ENCODE peak calls at places on chromosome 18, in five cellular contexts. One of them, this sample, is unnamed.
A peak's percentile ranks its signal among the peaks of the same experiment; 100 is the strongest.

GRCh38 chr18:23949863-23950262 is 64.7 kb upstream of the TTC39C start:
- DNase-seq in activated naive CD8-positive, alpha-beta T cell treated with anti-CD3 and anti-CD28 coated beads for 36 hours: no peak
- DNase-seq in HuH-7.5: no peak
- DNase-seq in hepatocyte: no peak
- DNase-seq in stimulated activated naive B cell treated with anti-CD40 and anti-IgM and Interleukin-4, amounts not matched to agents 10 μg/mL and 1 μg/mL and 100 μg/mL, for 72 hours: no peak
- DNase-seq in this sample: no peak

GRCh38 chr18:58044370-58045264 is 591 bp downstream of the NEDD4L start:
- DNase-seq in HuH-7.5: peak; percentile 11
- DNase-seq in hepatocyte: peak; percentile 63
- DNase-seq in activated naive CD8-positive, alpha-beta T cell treated with anti-CD3 and anti-CD28 coated beads for 36 hours: peak; percentile 69
- DNase-seq in stimulated activated naive B cell treated with anti-CD40 and anti-IgM and Interleukin-4, amounts not matched to agents 10 μg/mL and 1 μg/mL and 100 μg/mL, for 72 hours: peak; percentile 25
- DNase-seq in this sample: peak; percentile 57

GRCh38 chr18:3892141-3892540 is 442.2 kb downstream of the TGIF1 start:
- DNase-seq in HuH-7.5: no peak
- DNase-seq in stimulated activated naive B cell treated with anti-CD40 and anti-IgM and Interleukin-4, amounts not matched to agents 10 μg/mL and 1 μg/mL and 100 μg/mL, for 72 hours: no peak
- DNase-seq in hepatocyte: no peak
- DNase-seq in activated naive CD8-positive, alpha-beta T cell treated with anti-CD3 and anti-CD28 coated beads for 36 hours: no peak
- DNase-seq in this sample: no peak

GRCh38 chr18:23864620-23865019 is 149.9 kb upstream of the TTC39C start:
- DNase-seq in activated naive CD8-positive, alpha-beta T cell treated with anti-CD3 and anti-CD28 coated beads for 36 hours: no peak
- DNase-seq in HuH-7.5: no peak
- DNase-seq in hepatocyte: no peak
- DNase-seq in stimulated activated naive B cell treated with anti-CD40 and anti-IgM and Interleukin-4, amounts not matched to agents 10 μg/mL and 1 μg/mL and 100 μg/mL, for 72 hours: no peak
- DNase-seq in this sample: no peak

GRCh38 chr18:14997367-14997766 is 249.4 kb downstream of the ANKRD30B start:
- DNase-seq in stimulated activated naive B cell treated with anti-CD40 and anti-IgM and Interleukin-4, amounts not matched to agents 10 μg/mL and 1 μg/mL and 100 μg/mL, for 72 hours: no peak
- DNase-seq in activated naive CD8-positive, alpha-beta T cell treated with anti-CD3 and anti-CD28 coated beads for 36 hours: no peak
- DNase-seq in HuH-7.5: no peak
- DNase-seq in hepatocyte: no peak
- DNase-seq in this sample: no peak

GRCh38 chr18:7847988-7848387 is 280.9 kb downstream of the PTPRM start:
- DNase-seq in HuH-7.5: no peak
- DNase-seq in activated naive CD8-positive, alpha-beta T cell treated with anti-CD3 and anti-CD28 coated beads for 36 hours: no peak
- DNase-seq in hepatocyte: no peak
- DNase-seq in stimulated activated naive B cell treated with anti-CD40 and anti-IgM and Interleukin-4, amounts not matched to agents 10 μg/mL and 1 μg/mL and 100 μg/mL, for 72 hours: no peak
- DNase-seq in this sample: no peak

GRCh38 chr18:77052656-77053309 is 79.8 kb downstream of the MBP start:
- DNase-seq in HuH-7.5: no peak
- DNase-seq in hepatocyte: no peak
- DNase-seq in stimulated activated naive B cell treated with anti-CD40 and anti-IgM and Interleukin-4, amounts not matched to agents 10 μg/mL and 1 μg/mL and 100 μg/mL, for 72 hours: peak; percentile 70
- DNase-seq in activated naive CD8-positive, alpha-beta T cell treated with anti-CD3 and anti-CD28 coated beads for 36 hours: no peak
- DNase-seq in this sample: no peak

GRCh38 chr18:2994603-2995432 is 18.1 kb downstream of the LPIN2 start:
- DNase-seq in stimulated activated naive B cell treated with anti-CD40 and anti-IgM and Interleukin-4, amounts not matched to agents 10 μg/mL and 1 μg/mL and 100 μg/mL, for 72 hours: peak; percentile 48
- DNase-seq in HuH-7.5: no peak
- DNase-seq in hepatocyte: no peak
- DNase-seq in activated naive CD8-positive, alpha-beta T cell treated with anti-CD3 and anti-CD28 coated beads for 36 hours: peak; percentile 68
- DNase-seq in this sample: no peak

GRCh38 chr18:75029456-75029855 is 179.5 kb downstream of the PTGR3 start:
- DNase-seq in hepatocyte: no peak
- DNase-seq in HuH-7.5: no peak
- DNase-seq in stimulated activated naive B cell treated with anti-CD40 and anti-IgM and Interleukin-4, amounts not matched to agents 10 μg/mL and 1 μg/mL and 100 μg/mL, for 72 hours: no peak
- DNase-seq in activated naive CD8-positive, alpha-beta T cell treated with anti-CD3 and anti-CD28 coated beads for 36 hours: peak; percentile 3
- DNase-seq in this sample: no peak

GRCh38 chr18:39751926-39752325 is 2186.3 kb upstream of the CELF4 start:
- DNase-seq in HuH-7.5: no peak
- DNase-seq in stimulated activated naive B cell treated with anti-CD40 and anti-IgM and Interleukin-4, amounts not matched to agents 10 μg/mL and 1 μg/mL and 100 μg/mL, for 72 hours: no peak
- DNase-seq in hepatocyte: no peak
- DNase-seq in activated naive CD8-positive, alpha-beta T cell treated with anti-CD3 and anti-CD28 coated beads for 36 hours: no peak
- DNase-seq in this sample: peak; percentile 37

GRCh38 chr18:52160652-52161051 is 179.3 kb upstream of the DCC start:
- DNase-seq in HuH-7.5: no peak
- DNase-seq in hepatocyte: peak; percentile 43
- DNase-seq in stimulated activated naive B cell treated with anti-CD40 and anti-IgM and Interleukin-4, amounts not matched to agents 10 μg/mL and 1 μg/mL and 100 μg/mL, for 72 hours: no peak
- DNase-seq in activated naive CD8-positive, alpha-beta T cell treated with anti-CD3 and anti-CD28 coated beads for 36 hours: no peak
- DNase-seq in this sample: peak; percentile 43

GRCh38 chr18:7766383-7766782 is 199.3 kb downstream of the PTPRM start:
- DNase-seq in hepatocyte: no peak
- DNase-seq in activated naive CD8-positive, alpha-beta T cell treated with anti-CD3 and anti-CD28 coated beads for 36 hours: no peak
- DNase-seq in HuH-7.5: no peak
- DNase-seq in stimulated activated naive B cell treated with anti-CD40 and anti-IgM and Interleukin-4, amounts not matched to agents 10 μg/mL and 1 μg/mL and 100 μg/mL, for 72 hours: no peak
- DNase-seq in this sample: no peak

GRCh38 chr18:56235773-56236115 is 402.6 kb downstream of the TXNL1 start:
- DNase-seq in HuH-7.5: no peak
- DNase-seq in hepatocyte: no peak
- DNase-seq in stimulated activated naive B cell treated with anti-CD40 and anti-IgM and Interleukin-4, amounts not matched to agents 10 μg/mL and 1 μg/mL and 100 μg/mL, for 72 hours: no peak
- DNase-seq in activated naive CD8-positive, alpha-beta T cell treated with anti-CD3 and anti-CD28 coated beads for 36 hours: no peak
- DNase-seq in this sample: peak; percentile 68

GRCh38 chr18:42654561-42654960 is 460.9 kb downstream of the RIT2 start:
- DNase-seq in HuH-7.5: no peak
- DNase-seq in activated naive CD8-positive, alpha-beta T cell treated with anti-CD3 and anti-CD28 coated beads for 36 hours: no peak
- DNase-seq in hepatocyte: no peak
- DNase-seq in stimulated activated naive B cell treated with anti-CD40 and anti-IgM and Interleukin-4, amounts not matched to agents 10 μg/mL and 1 μg/mL and 100 μg/mL, for 72 hours: no peak
- DNase-seq in this sample: no peak

GRCh38 chr18:54983041-54983686 is 23.9 kb upstream of the CCDC68 start:
- DNase-seq in hepatocyte: peak; percentile 70
- DNase-seq in stimulated activated naive B cell treated with anti-CD40 and anti-IgM and Interleukin-4, amounts not matched to agents 10 μg/mL and 1 μg/mL and 100 μg/mL, for 72 hours: no peak
- DNase-seq in HuH-7.5: peak; percentile 28
- DNase-seq in activated naive CD8-positive, alpha-beta T cell treated with anti-CD3 and anti-CD28 coated beads for 36 hours: no peak
- DNase-seq in this sample: peak; percentile 76

GRCh38 chr18:57087985-57088384 is 58.9 kb upstream of the BOD1L2 start:
- DNase-seq in hepatocyte: peak; percentile 31
- DNase-seq in activated naive CD8-positive, alpha-beta T cell treated with anti-CD3 and anti-CD28 coated beads for 36 hours: no peak
- DNase-seq in stimulated activated naive B cell treated with anti-CD40 and anti-IgM and Interleukin-4, amounts not matched to agents 10 μg/mL and 1 μg/mL and 100 μg/mL, for 72 hours: no peak
- DNase-seq in HuH-7.5: no peak
- DNase-seq in this sample: peak; percentile 18

GRCh38 chr18:6366776-6367175 is 47.9 kb downstream of the L3MBTL4 start:
- DNase-seq in activated naive CD8-positive, alpha-beta T cell treated with anti-CD3 and anti-CD28 coated beads for 36 hours: no peak
- DNase-seq in stimulated activated naive B cell treated with anti-CD40 and anti-IgM and Interleukin-4, amounts not matched to agents 10 μg/mL and 1 μg/mL and 100 μg/mL, for 72 hours: no peak
- DNase-seq in hepatocyte: no peak
- DNase-seq in HuH-7.5: no peak
- DNase-seq in this sample: no peak

GRCh38 chr18:37520508-37520907 is 45.1 kb downstream of the CELF4 start:
- DNase-seq in hepatocyte: no peak
- DNase-seq in activated naive CD8-positive, alpha-beta T cell treated with anti-CD3 and anti-CD28 coated beads for 36 hours: no peak
- DNase-seq in HuH-7.5: no peak
- DNase-seq in stimulated activated naive B cell treated with anti-CD40 and anti-IgM and Interleukin-4, amounts not matched to agents 10 μg/mL and 1 μg/mL and 100 μg/mL, for 72 hours: no peak
- DNase-seq in this sample: no peak

GRCh38 chr18:9608298-9608697 is 6.1 kb downstream of the PPP4R1 start:
- DNase-seq in stimulated activated naive B cell treated with anti-CD40 and anti-IgM and Interleukin-4, amounts not matched to agents 10 μg/mL and 1 μg/mL and 100 μg/mL, for 72 hours: no peak
- DNase-seq in activated naive CD8-positive, alpha-beta T cell treated with anti-CD3 and anti-CD28 coated beads for 36 hours: no peak
- DNase-seq in hepatocyte: no peak
- DNase-seq in HuH-7.5: no peak
- DNase-seq in this sample: no peak

GRCh38 chr18:32730620-32731021 is 42.2 kb downstream of the KLHL14 start:
- DNase-seq in HuH-7.5: no peak
- DNase-seq in hepatocyte: no peak
- DNase-seq in stimulated activated naive B cell treated with anti-CD40 and anti-IgM and Interleukin-4, amounts not matched to agents 10 μg/mL and 1 μg/mL and 100 μg/mL, for 72 hours: no peak
- DNase-seq in activated naive CD8-positive, alpha-beta T cell treated with anti-CD3 and anti-CD28 coated beads for 36 hours: no peak
- DNase-seq in this sample: peak; percentile 55

GRCh38 chr18:3715223-3716080 is 265.5 kb downstream of the TGIF1 start:
- DNase-seq in stimulated activated naive B cell treated with anti-CD40 and anti-IgM and Interleukin-4, amounts not matched to agents 10 μg/mL and 1 μg/mL and 100 μg/mL, for 72 hours: no peak
- DNase-seq in HuH-7.5: no peak
- DNase-seq in hepatocyte: no peak
- DNase-seq in activated naive CD8-positive, alpha-beta T cell treated with anti-CD3 and anti-CD28 coated beads for 36 hours: no peak
- DNase-seq in this sample: no peak

GRCh38 chr18:48813833-48814489 is 136.8 kb downstream of the SMAD7 start:
- DNase-seq in hepatocyte: no peak
- DNase-seq in activated naive CD8-positive, alpha-beta T cell treated with anti-CD3 and anti-CD28 coated beads for 36 hours: no peak
- DNase-seq in HuH-7.5: no peak
- DNase-seq in stimulated activated naive B cell treated with anti-CD40 and anti-IgM and Interleukin-4, amounts not matched to agents 10 μg/mL and 1 μg/mL and 100 μg/mL, for 72 hours: no peak
- DNase-seq in this sample: no peak

GRCh38 chr18:5431836-5432575 is 111.8 kb downstream of the EPB41L3 start:
- DNase-seq in stimulated activated naive B cell treated with anti-CD40 and anti-IgM and Interleukin-4, amounts not matched to agents 10 μg/mL and 1 μg/mL and 100 μg/mL, for 72 hours: no peak
- DNase-seq in activated naive CD8-positive, alpha-beta T cell treated with anti-CD3 and anti-CD28 coated beads for 36 hours: no peak
- DNase-seq in hepatocyte: no peak
- DNase-seq in HuH-7.5: no peak
- DNase-seq in this sample: no peak

GRCh38 chr18:11040823-11041712 is 108.3 kb downstream of the PIEZO2 start:
- DNase-seq in stimulated activated naive B cell treated with anti-CD40 and anti-IgM and Interleukin-4, amounts not matched to agents 10 μg/mL and 1 μg/mL and 100 μg/mL, for 72 hours: peak; percentile 7
- DNase-seq in hepatocyte: peak; percentile 72
- DNase-seq in HuH-7.5: peak; percentile 71
- DNase-seq in activated naive CD8-positive, alpha-beta T cell treated with anti-CD3 and anti-CD28 coated beads for 36 hours: no peak
- DNase-seq in this sample: peak; percentile 70

GRCh38 chr18:32049393-32050161 is 31.0 kb downstream of the RNF125 start:
- DNase-seq in stimulated activated naive B cell treated with anti-CD40 and anti-IgM and Interleukin-4, amounts not matched to agents 10 μg/mL and 1 μg/mL and 100 μg/mL, for 72 hours: no peak
- DNase-seq in hepatocyte: no peak
- DNase-seq in HuH-7.5: no peak
- DNase-seq in activated naive CD8-positive, alpha-beta T cell treated with anti-CD3 and anti-CD28 coated beads for 36 hours: no peak
- DNase-seq in this sample: no peak

GRCh38 chr18:50218432-50219197 is 23.7 kb upstream of the MYO5B start:
- DNase-seq in HuH-7.5: no peak
- DNase-seq in activated naive CD8-positive, alpha-beta T cell treated with anti-CD3 and anti-CD28 coated beads for 36 hours: no peak
- DNase-seq in stimulated activated naive B cell treated with anti-CD40 and anti-IgM and Interleukin-4, amounts not matched to agents 10 μg/mL and 1 μg/mL and 100 μg/mL, for 72 hours: peak; percentile 30
- DNase-seq in hepatocyte: peak; percentile 30
- DNase-seq in this sample: peak; percentile 22

GRCh38 chr18:45245036-45245638 is 370.1 kb upstream of the SLC14A2 start:
- DNase-seq in stimulated activated naive B cell treated with anti-CD40 and anti-IgM and Interleukin-4, amounts not matched to agents 10 μg/mL and 1 μg/mL and 100 μg/mL, for 72 hours: no peak
- DNase-seq in activated naive CD8-positive, alpha-beta T cell treated with anti-CD3 and anti-CD28 coated beads for 36 hours: no peak
- DNase-seq in hepatocyte: no peak
- DNase-seq in HuH-7.5: no peak
- DNase-seq in this sample: peak; percentile 54

GRCh38 chr18:59813942-59814341 is 85.9 kb upstream of the PMAIP1 start:
- DNase-seq in HuH-7.5: no peak
- DNase-seq in activated naive CD8-positive, alpha-beta T cell treated with anti-CD3 and anti-CD28 coated beads for 36 hours: no peak
- DNase-seq in stimulated activated naive B cell treated with anti-CD40 and anti-IgM and Interleukin-4, amounts not matched to agents 10 μg/mL and 1 μg/mL and 100 μg/mL, for 72 hours: no peak
- DNase-seq in hepatocyte: no peak
- DNase-seq in this sample: no peak

GRCh38 chr18:67342159-67342558 is 174.4 kb downstream of the DSEL start:
- DNase-seq in hepatocyte: no peak
- DNase-seq in HuH-7.5: no peak
- DNase-seq in stimulated activated naive B cell treated with anti-CD40 and anti-IgM and Interleukin-4, amounts not matched to agents 10 μg/mL and 1 μg/mL and 100 μg/mL, for 72 hours: no peak
- DNase-seq in activated naive CD8-positive, alpha-beta T cell treated with anti-CD3 and anti-CD28 coated beads for 36 hours: no peak
- DNase-seq in this sample: no peak

GRCh38 chr18:23970161-23971153 is 44.1 kb upstream of the TTC39C start:
- DNase-seq in activated naive CD8-positive, alpha-beta T cell treated with anti-CD3 and anti-CD28 coated beads for 36 hours: peak; percentile 65
- DNase-seq in stimulated activated naive B cell treated with anti-CD40 and anti-IgM and Interleukin-4, amounts not matched to agents 10 μg/mL and 1 μg/mL and 100 μg/mL, for 72 hours: peak; percentile 59
- DNase-seq in hepatocyte: no peak
- DNase-seq in HuH-7.5: no peak
- DNase-seq in this sample: no peak

GRCh38 chr18:5238371-5238758 is 41.3 kb upstream of the AKAIN1 start:
- DNase-seq in stimulated activated naive B cell treated with anti-CD40 and anti-IgM and Interleukin-4, amounts not matched to agents 10 μg/mL and 1 μg/mL and 100 μg/mL, for 72 hours: peak; percentile 27
- DNase-seq in HuH-7.5: peak; percentile 38
- DNase-seq in hepatocyte: peak; percentile 87
- DNase-seq in activated naive CD8-positive, alpha-beta T cell treated with anti-CD3 and anti-CD28 coated beads for 36 hours: peak; percentile 38
- DNase-seq in this sample: no peak

GRCh38 chr18:74604774-74605173 is 7.1 kb downstream of the ZNF407 start:
- DNase-seq in hepatocyte: no peak
- DNase-seq in activated naive CD8-positive, alpha-beta T cell treated with anti-CD3 and anti-CD28 coated beads for 36 hours: no peak
- DNase-seq in stimulated activated naive B cell treated with anti-CD40 and anti-IgM and Interleukin-4, amounts not matched to agents 10 μg/mL and 1 μg/mL and 100 μg/mL, for 72 hours: no peak
- DNase-seq in HuH-7.5: no peak
- DNase-seq in this sample: peak; percentile 84

GRCh38 chr18:46574740-46575108 is 82.3 kb downstream of the LOXHD1 start:
- DNase-seq in HuH-7.5: no peak
- DNase-seq in stimulated activated naive B cell treated with anti-CD40 and anti-IgM and Interleukin-4, amounts not matched to agents 10 μg/mL and 1 μg/mL and 100 μg/mL, for 72 hours: no peak
- DNase-seq in hepatocyte: no peak
- DNase-seq in activated naive CD8-positive, alpha-beta T cell treated with anti-CD3 and anti-CD28 coated beads for 36 hours: no peak
- DNase-seq in this sample: no peak

GRCh38 chr18:50805732-50806131 is 14.1 kb downstream of the MRO start:
- DNase-seq in HuH-7.5: no peak
- DNase-seq in hepatocyte: no peak
- DNase-seq in activated naive CD8-positive, alpha-beta T cell treated with anti-CD3 and anti-CD28 coated beads for 36 hours: no peak
- DNase-seq in stimulated activated naive B cell treated with anti-CD40 and anti-IgM and Interleukin-4, amounts not matched to agents 10 μg/mL and 1 μg/mL and 100 μg/mL, for 72 hours: no peak
- DNase-seq in this sample: no peak

GRCh38 chr18:49059028-49059670 is 108.4 kb upstream of the SMAD7 start:
- DNase-seq in HuH-7.5: no peak
- DNase-seq in activated naive CD8-positive, alpha-beta T cell treated with anti-CD3 and anti-CD28 coated beads for 36 hours: no peak
- DNase-seq in stimulated activated naive B cell treated with anti-CD40 and anti-IgM and Interleukin-4, amounts not matched to agents 10 μg/mL and 1 μg/mL and 100 μg/mL, for 72 hours: no peak
- DNase-seq in hepatocyte: no peak
- DNase-seq in this sample: no peak

GRCh38 chr18:74496508-74497307 is 545 bp downstream of the CNDP2 start:
- DNase-seq in activated naive CD8-positive, alpha-beta T cell treated with anti-CD3 and anti-CD28 coated beads for 36 hours: peak; percentile 50
- DNase-seq in stimulated activated naive B cell treated with anti-CD40 and anti-IgM and Interleukin-4, amounts not matched to agents 10 μg/mL and 1 μg/mL and 100 μg/mL, for 72 hours: peak; percentile 50
- DNase-seq in HuH-7.5: peak; percentile 61
- DNase-seq in hepatocyte: peak; percentile 88
- DNase-seq in this sample: peak; percentile 77

GRCh38 chr18:13612111-13612997 is 114.0 kb downstream of the FAM210A start:
- DNase-seq in stimulated activated naive B cell treated with anti-CD40 and anti-IgM and Interleukin-4, amounts not matched to agents 10 μg/mL and 1 μg/mL and 100 μg/mL, for 72 hours: peak; percentile 84
- DNase-seq in activated naive CD8-positive, alpha-beta T cell treated with anti-CD3 and anti-CD28 coated beads for 36 hours: peak; percentile 82
- DNase-seq in hepatocyte: no peak
- DNase-seq in HuH-7.5: no peak
- DNase-seq in this sample: peak; percentile 22

GRCh38 chr18:50162486-50163304 is 32.3 kb downstream of the MYO5B start:
- DNase-seq in hepatocyte: no peak
- DNase-seq in stimulated activated naive B cell treated with anti-CD40 and anti-IgM and Interleukin-4, amounts not matched to agents 10 μg/mL and 1 μg/mL and 100 μg/mL, for 72 hours: no peak
- DNase-seq in HuH-7.5: no peak
- DNase-seq in activated naive CD8-positive, alpha-beta T cell treated with anti-CD3 and anti-CD28 coated beads for 36 hours: no peak
- DNase-seq in this sample: peak; percentile 44

GRCh38 chr18:23626451-23627279 is 36.0 kb downstream of the ANKRD29 start:
- DNase-seq in HuH-7.5: no peak
- DNase-seq in hepatocyte: no peak
- DNase-seq in activated naive CD8-positive, alpha-beta T cell treated with anti-CD3 and anti-CD28 coated beads for 36 hours: no peak
- DNase-seq in stimulated activated naive B cell treated with anti-CD40 and anti-IgM and Interleukin-4, amounts not matched to agents 10 μg/mL and 1 μg/mL and 100 μg/mL, for 72 hours: no peak
- DNase-seq in this sample: no peak

This sample was measured in astrocyte of the hippocampus.